ENCODE peak calls at places on chromosomes 4 and X, in eight cellular contexts. T is suprapubic skin, D is spleen, X is uterus, A is stomach, W is HCT116, G is IMR-90, M is A549. N is an unnamed sample.
A peak's percentile ranks its signal among the peaks of the same experiment; 100 is the strongest.

GRCh38 chr4:89590102-89590501 is 246.9 kb downstream of the SNCA start:
- DNase-seq in M (no peak), X (no peak), A (no peak), W (no peak), D (no peak), G (no peak), T (no peak), N (no peak)

GRCh38 chrX:9928083-9928482 is 39.1 kb upstream of the CLDN34 start:
- DNase-seq in A (no peak), D (no peak), W (no peak), X (no peak), G (peak; percentile 13), T (no peak), M (no peak), N (no peak)

GRCh38 chrX:120560405-120560841 is 339 bp downstream of the CUL4B start:
- DNase-seq in T (no peak), M (no peak), W (no peak), D (peak; percentile 76), X (no peak), G (peak; percentile 39), A (peak; percentile 36), N (peak; percentile 26)

GRCh38 chr4:7156273-7157139 is 35.8 kb upstream of the SORCS2 start:
- DNase-seq in A (no peak), T (peak; percentile 79), D (peak; percentile 53), W (no peak), M (peak; percentile 27), X (peak; percentile 72), G (peak; percentile 25), N (no peak)

GRCh38 chrX:2928127-2928582 is 984 bp downstream of the ARSD start:
- DNase-seq in A (peak; percentile 54), T (no peak), W (no peak), M (no peak), D (peak; percentile 89), G (peak; percentile 47), X (peak; percentile 56), N (peak; percentile 65)

GRCh38 chr4:151678048-151678853 is 82.6 kb downstream of the GATB start:
- DNase-seq in W (no peak), A (no peak), D (no peak), G (no peak), X (no peak), T (no peak), M (no peak), N (no peak)

GRCh38 chr4:8155660-8156421 is 2.8 kb downstream of the ABLIM2 start:
- DNase-seq in M (no peak), G (no peak), D (peak; percentile 69), A (no peak), W (no peak), T (no peak), X (no peak), N (no peak)

GRCh38 chrX:14872355-14872754 is 514 bp downstream of the FANCB start:
- DNase-seq in D (no peak), X (no peak), A (no peak), M (no peak), G (no peak), T (no peak), W (no peak), N (no peak)

DNA sequence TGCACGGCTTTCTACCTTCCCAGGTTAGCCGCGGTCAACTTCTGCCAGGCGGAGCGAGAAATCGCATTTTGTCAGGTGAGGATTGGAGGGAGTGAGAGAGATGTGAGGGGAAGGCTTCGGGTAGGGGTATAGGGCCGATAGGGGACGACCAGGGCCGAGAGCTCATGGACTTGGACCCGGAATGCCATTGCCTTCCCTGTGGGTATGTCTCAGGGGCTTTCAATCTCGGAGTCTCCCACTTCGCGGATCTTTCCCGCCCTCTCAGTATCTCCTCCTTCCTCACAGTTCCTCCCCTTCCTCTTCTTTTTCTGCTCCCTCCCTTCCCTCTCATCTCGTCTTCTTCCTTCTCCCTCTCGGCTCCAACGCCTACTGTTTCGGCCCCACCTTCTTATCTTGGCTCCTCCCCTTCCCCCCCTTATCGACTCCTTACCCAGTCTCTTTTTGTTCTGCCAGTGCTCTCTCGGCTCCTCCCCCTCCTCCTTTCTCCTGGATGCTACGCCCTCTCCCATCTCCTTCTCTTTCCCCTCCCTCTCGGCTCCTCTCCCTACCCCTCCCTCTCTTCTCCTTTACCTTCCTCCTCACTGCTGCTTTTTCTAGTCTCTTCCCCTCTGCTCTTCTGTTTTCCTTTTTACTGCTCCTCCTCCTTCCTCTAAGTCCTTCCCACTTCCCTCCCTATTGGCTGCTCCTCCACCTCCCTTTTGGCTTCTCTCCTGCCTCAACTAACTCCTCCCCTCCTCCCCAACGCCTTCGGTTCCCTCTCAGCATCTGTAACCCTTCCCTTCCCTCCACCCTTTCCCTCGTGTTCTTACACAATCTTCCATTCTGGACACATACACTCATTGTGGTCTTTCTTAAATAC is 29.4 kb upstream of the RBMX start:
- DNase-seq in W (peak; percentile 74), M (peak; percentile 92), D (no peak), T (peak; percentile 84), A (peak; percentile 73), X (peak; percentile 86), G (peak; percentile 91), N (no peak)
- TF ChIP-seq POLR2A in W (no peak), M (peak; percentile 28), D (no peak), T (no peak), A (no peak), X (peak; percentile 49), G (no peak), N (no peak)

GRCh38 chr4:25090516-25090915 is 59.8 kb upstream of the LGI2 start:
- DNase-seq in G (peak; percentile 31), D (no peak), X (no peak), T (no peak), M (no peak), A (no peak), W (no peak), N (no peak)

GRCh38 chr4:25095756-25096552 is 64.3 kb downstream of the SEPSECS start:
- DNase-seq in M (no peak), T (peak; percentile 65), W (no peak), X (no peak), A (no peak), D (peak; percentile 55), G (no peak), N (no peak)

GRCh38 chr4:25089058-25089763 is 58.5 kb upstream of the LGI2 start:
- DNase-seq in X (no peak), D (peak; percentile 15), G (no peak), M (no peak), A (no peak), W (no peak), T (no peak), N (no peak)

GRCh38 chr4:25088342-25088952 is 57.7 kb upstream of the LGI2 start:
- DNase-seq in M (no peak), T (no peak), G (peak; percentile 13), W (no peak), X (peak; percentile 37), A (no peak), D (no peak), N (peak; percentile 72)

DNA sequence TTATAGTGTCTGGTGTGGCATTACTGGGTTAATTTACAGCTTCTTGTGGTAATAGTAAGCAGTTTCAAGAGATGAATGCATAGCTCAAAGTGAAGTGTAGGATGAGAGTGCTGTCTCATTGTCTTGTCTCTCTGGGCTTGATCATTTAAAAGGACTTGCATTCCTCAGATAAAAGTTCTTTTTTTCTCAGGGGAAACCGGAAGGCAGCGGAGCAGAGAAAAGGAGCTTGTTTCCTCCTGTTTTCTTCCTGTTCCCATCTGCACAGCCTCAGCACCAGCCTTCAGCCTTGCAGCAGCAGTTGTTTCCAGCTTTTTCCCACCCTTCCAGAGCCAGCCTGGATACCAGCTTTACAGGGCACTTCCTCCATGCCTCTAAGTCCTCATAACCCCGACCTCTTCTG is 61.4 kb upstream of the LGI2 start:
- DNase-seq in X (no peak), A (no peak), W (no peak), M (no peak), G (no peak), T (no peak), D (peak; percentile 11), N (no peak)
- H3K4me3 ChIP-seq in X (no peak overlapping the region), A (no peak overlapping the region), W (no peak overlapping the region), M (no peak overlapping the region), G (no peak overlapping the region), T (no peak overlapping the region), D (no peak overlapping the region), N (no peak overlapping the region)

GRCh38 chr4:140153744-140154571 is at the start of gene MAML3:
- DNase-seq in W (peak; percentile 90), M (peak; percentile 98), D (peak; percentile 96), G (peak; percentile 96), A (peak; percentile 96), X (peak; percentile 95), T (peak; percentile 96), N (peak; percentile 98)

GRCh38 chr4:140152015-140152703 is 1.8 kb downstream of the MAML3 start:
- DNase-seq in M (no peak), D (peak; percentile 93), A (peak; percentile 79), W (peak; percentile 46), X (peak; percentile 78), T (peak; percentile 86), G (no peak), N (peak; percentile 92)

GRCh38 chr4:140153419-140153743 is 603 bp downstream of the MAML3 start:
- DNase-seq in A (no peak), X (no peak), G (no peak), W (no peak), D (no peak), M (no peak), T (no peak), N (no peak)

GRCh38 chr4:140151700-140152014 is 2.3 kb downstream of the MAML3 start:
- DNase-seq in A (peak; percentile 87), T (peak; percentile 89), M (peak; percentile 94), D (no peak), G (peak; percentile 85), W (peak; percentile 75), X (peak; percentile 78), N (peak; percentile 92)

DNA sequence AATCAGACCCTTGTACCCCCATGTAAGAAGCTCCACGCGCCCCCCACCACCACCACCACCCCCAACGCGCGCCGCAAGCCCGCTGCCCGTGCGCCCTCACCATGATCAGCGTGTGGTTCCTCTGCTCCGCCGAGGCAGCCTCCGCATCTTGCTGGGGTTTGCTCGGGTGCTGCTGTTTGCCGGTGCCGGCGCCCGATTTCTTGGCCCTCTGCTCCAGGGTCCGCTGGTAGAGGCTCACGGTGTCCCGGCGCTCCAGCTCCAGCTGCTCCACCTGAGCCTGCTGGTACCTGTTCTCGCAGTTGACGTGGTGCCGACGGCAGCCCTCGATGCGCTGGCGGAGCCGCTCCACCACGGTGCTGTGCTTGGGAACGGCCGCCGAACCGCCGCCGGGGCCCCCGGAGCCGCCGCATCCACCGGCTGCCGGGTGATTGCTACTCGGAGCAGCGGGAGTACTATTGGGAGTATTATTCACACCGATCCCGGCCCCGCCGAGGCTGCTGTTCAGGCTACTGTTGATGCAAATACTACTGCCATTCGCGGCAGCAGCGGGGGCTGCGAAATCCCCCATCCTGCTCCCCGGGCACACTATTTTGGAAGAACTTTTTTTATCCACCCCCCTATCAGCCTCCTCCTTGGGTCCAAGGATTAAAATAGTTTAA is 1.1 kb downstream of the MAML3 start:
- DNase-seq in A (peak; percentile 67), X (peak; percentile 66), W (no peak), T (peak; percentile 86), D (peak; percentile 91), M (no peak), G (peak; percentile 44), N (peak; percentile 93)
- TF ChIP-seq POLR2A in A (no peak), X (peak; percentile 7), W (no peak), T (no peak), D (no peak), M (no peak), G (peak; percentile 42), N (peak; percentile 48)

GRCh38 chr4:40212674-40213504 is 16.1 kb downstream of the RHOH start:
- DNase-seq in W (no peak), D (no peak), A (no peak), T (no peak), M (no peak), X (no peak), G (peak; percentile 20), N (no peak)

GRCh38 chr4:40209401-40209800 is 12.6 kb downstream of the RHOH start:
- DNase-seq in G (no peak), A (no peak), W (no peak), T (no peak), D (no peak), X (no peak), M (no peak), N (no peak)

GRCh38 chr4:40210776-40211175 is 13.9 kb downstream of the RHOH start:
- DNase-seq in M (no peak), D (no peak), A (no peak), T (no peak), X (no peak), W (no peak), G (no peak), N (no peak)

GRCh38 chr4:40214038-40214437 is 17.2 kb downstream of the RHOH start:
- DNase-seq in D (no peak), M (no peak), W (no peak), A (no peak), X (no peak), T (no peak), G (no peak), N (no peak)

DNA sequence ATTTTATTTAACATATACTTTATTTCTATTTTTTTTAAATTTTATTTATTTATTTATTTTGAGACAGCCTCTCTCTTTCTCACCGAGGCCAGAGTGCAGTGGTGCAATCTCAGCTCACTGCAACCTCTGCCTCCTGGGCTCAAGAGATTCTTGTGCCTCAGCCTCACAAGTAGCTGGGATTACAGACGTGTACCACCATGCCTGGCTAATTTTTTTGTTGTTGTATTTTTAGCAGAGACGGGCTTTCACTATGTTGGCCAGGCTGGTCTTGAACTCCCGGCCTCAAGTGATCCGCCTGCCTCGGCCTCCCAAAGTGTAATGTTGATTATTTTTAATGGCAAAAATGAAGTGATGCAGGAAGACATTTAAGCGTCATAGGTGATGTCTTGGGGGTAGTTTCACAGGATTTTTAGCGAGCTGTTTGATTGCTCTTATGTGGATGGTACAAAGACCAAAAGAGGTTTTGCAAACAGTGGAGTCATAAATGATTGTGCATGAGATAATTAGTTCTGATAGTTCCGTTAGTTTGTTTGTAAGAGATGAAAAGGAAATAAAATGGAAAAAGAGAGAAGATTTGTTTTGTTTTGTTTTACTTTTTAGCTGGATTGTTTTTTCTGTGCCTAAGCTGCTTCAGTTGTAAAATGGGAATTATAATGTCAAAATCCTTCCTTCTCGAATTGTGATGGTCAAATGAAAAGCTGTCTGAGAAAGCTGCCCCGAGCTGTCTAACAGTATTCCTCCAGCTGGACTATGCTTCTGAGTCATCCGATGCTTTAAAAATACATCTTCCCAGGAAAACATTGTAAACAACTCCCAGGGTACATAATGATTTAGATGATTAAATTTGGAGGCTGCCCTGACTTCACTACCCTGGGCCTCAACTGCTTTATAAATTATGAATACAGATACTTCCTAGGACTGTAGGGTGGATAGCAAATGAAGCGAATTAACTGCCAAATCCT is 14.7 kb downstream of the RHOH start:
- DNase-seq in T (no peak), X (no peak), A (no peak), D (no peak), W (no peak), M (no peak), G (peak; percentile 41), N (no peak)
- H3K4me3 ChIP-seq in T (no peak overlapping the region), X (no peak overlapping the region), A (no peak overlapping the region), D (no peak overlapping the region), W (no peak overlapping the region), M (no peak overlapping the region), G (no peak overlapping the region), N (no peak overlapping the region)